ENCODE peak calls at places on chromosomes 7 and 10, in ten cellular contexts. V is CD8-positive, alpha-beta memory T cell; D is NCI-H1436; Q is Ammon's horn; O is T-helper 9 cell; L is germinal center; C is pancreas; K is ELR; U is cardiac muscle cell; X is naive thymus-derived CD4-positive, alpha-beta T cell. R is an unnamed sample.

GRCh38 chr7:11780267-11780666 is 51.7 kb downstream of the THSD7A start:
- DNase-seq in L (no peak), C (no peak), K (no peak), D (no peak), Q (no peak), U (no peak), O (no peak), V (no peak), X (no peak), R (no peak)

GRCh38 chr7:90178592-90179279 is 24.5 kb downstream of the STEAP1 start:
- DNase-seq in U (peak), V (no peak), Q (peak), L (no peak), O (no peak), D (no peak), K (peak), C (no peak), X (no peak), R (no peak)

GRCh38 chr7:151115121-151115835 is 29.0 kb downstream of the AGAP3 start:
- DNase-seq in O (no peak), D (no peak), C (no peak), Q (no peak), L (peak), V (peak), U (peak), K (peak), X (peak), R (peak)

GRCh38 chr10:102004376-102004775 is 51.6 kb downstream of the ARMH3 start:
- DNase-seq in U (peak), Q (peak), V (no peak), C (no peak), O (no peak), K (no peak), D (no peak), L (no peak), X (no peak), R (no peak)

GRCh38 chr10:118953598-118953997 is 75.9 kb upstream of the NANOS1 start:
- DNase-seq in K (no peak), V (no peak), U (no peak), C (no peak), D (no peak), O (no peak), Q (no peak), X (no peak), L (no peak), R (no peak)

GRCh38 chr7:45136106-45137060 is 21.2 kb upstream of the RAMP3 start:
- DNase-seq in V (peak), D (peak), U (peak), K (peak), L (peak), C (peak), Q (peak), O (peak), X (peak), R (peak)

GRCh38 chr10:130244928-130245495 is 108.8 kb downstream of the GLRX3 start:
- DNase-seq in C (no peak), Q (no peak), D (no peak), K (no peak), V (no peak), O (no peak), X (no peak), L (no peak), U (no peak), R (no peak)

GRCh38 chr10:18400201-18400910 is 251.0 kb downstream of the NSUN6 start:
- DNase-seq in U (no peak), X (peak), O (no peak), L (no peak), C (peak), Q (peak), D (peak), K (no peak), V (no peak), R (peak)

GRCh38 chr7:90629306-90629918 is 33.3 kb downstream of the CDK14 start:
- DNase-seq in V (no peak), Q (peak), O (no peak), X (peak), C (no peak), L (peak), K (peak), D (no peak), U (peak), R (no peak)

GRCh38 chr10:95837783-95838182 is 70.0 kb upstream of the CC2D2B start:
- DNase-seq in L (peak), O (no peak), K (no peak), Q (peak), X (no peak), D (no peak), V (no peak), U (no peak), C (no peak), R (no peak)

GRCh38 chr7:132112632-132113031 is 463.6 kb downstream of the PLXNA4 start:
- DNase-seq in U (no peak), K (no peak), C (no peak), V (no peak), O (no peak), Q (peak), L (no peak), X (no peak), D (no peak), R (no peak)

GRCh38 chr10:72379062-72379461 is 24.3 kb upstream of the DNAJB12 start:
- DNase-seq in X (no peak), D (no peak), V (no peak), O (no peak), C (no peak), U (no peak), Q (no peak), L (no peak), K (no peak), R (no peak)

GRCh38 chr7:110943686-110944350 is 147.1 kb upstream of the LRRN3 start:
- DNase-seq in U (no peak), V (no peak), K (no peak), Q (peak), C (no peak), L (no peak), X (no peak), O (no peak), D (no peak), R (no peak)

GRCh38 chr10:98029149-98030092 is 1.0 kb downstream of the CRTAC1 start:
- DNase-seq in K (no peak), V (no peak), O (no peak), X (no peak), D (peak), U (no peak), L (no peak), Q (no peak), C (no peak), R (peak)

GRCh38 chr10:125120046-125120710 is 40.2 kb downstream of the CTBP2 start:
- DNase-seq in D (no peak), O (no peak), U (peak), L (no peak), X (no peak), K (peak), C (no peak), Q (no peak), V (no peak), R (peak)

GRCh38 chr7:38070718-38071117 is 107.3 kb upstream of the STARD3NL start:
- DNase-seq in D (no peak), X (no peak), C (no peak), O (no peak), U (peak), Q (peak), L (no peak), K (no peak), V (no peak), R (peak)

GRCh38 chr7:99626661-99627060 is 9.9 kb downstream of the ZSCAN25 start:
- DNase-seq in O (no peak), V (no peak), D (no peak), C (no peak), K (no peak), L (no peak), U (no peak), Q (no peak), X (no peak), R (no peak)

GRCh38 chr10:69375307-69376151 is 41.2 kb downstream of the TACR2 start:
- DNase-seq in K (no peak), U (peak), C (peak), X (no peak), V (no peak), O (no peak), L (no peak), Q (peak), D (no peak), R (peak)

GRCh38 chr10:31745612-31746376 is 182.8 kb downstream of the ARHGAP12 start:
- DNase-seq in C (no peak), U (peak), D (no peak), V (no peak), L (no peak), Q (no peak), K (peak), X (no peak), O (no peak), R (no peak)

GRCh38 chr7:141585592-141586510 is 34.6 kb downstream of the AGK start:
- DNase-seq in V (no peak), O (no peak), C (no peak), U (peak), Q (no peak), X (no peak), K (peak), D (no peak), L (no peak), R (no peak)

GRCh38 chr10:30111340-30111980 is 52.1 kb upstream of the JCAD start:
- DNase-seq in X (no peak), D (no peak), O (no peak), K (peak), U (peak), V (no peak), L (no peak), C (no peak), Q (no peak), R (no peak)

GRCh38 chr7:107208563-107208962 is 39.8 kb downstream of the HBP1 start:
- DNase-seq in O (no peak), X (no peak), Q (no peak), K (no peak), L (no peak), C (no peak), U (no peak), V (no peak), D (no peak), R (peak)

GRCh38 chr7:43645699-43646226 is 62.9 kb downstream of the STK17A start:
- DNase-seq in U (no peak), K (no peak), Q (no peak), O (no peak), V (no peak), C (no peak), D (no peak), X (no peak), L (no peak), R (no peak)

GRCh38 chr10:19498348-19499290 is 317.6 kb upstream of the PLXDC2 start:
- DNase-seq in U (peak), O (no peak), Q (no peak), L (no peak), C (no peak), X (no peak), K (no peak), V (no peak), D (no peak), R (no peak)

GRCh38 chr7:54880326-54880989 is 121.4 kb upstream of the SEC61G start:
- DNase-seq in O (no peak), C (peak), Q (no peak), U (no peak), D (no peak), L (no peak), K (no peak), X (no peak), V (no peak), R (no peak)

GRCh38 chr7:39099146-39099545 is 121.4 kb downstream of the POU6F2 start:
- DNase-seq in C (no peak), K (no peak), V (no peak), Q (no peak), O (no peak), X (no peak), U (no peak), D (no peak), L (no peak), R (no peak)

GRCh38 chr7:2715341-2716231 is 27.6 kb downstream of the AMZ1 start:
- DNase-seq in Q (no peak), O (no peak), L (no peak), C (no peak), X (peak), V (peak), U (no peak), K (no peak), D (no peak), R (no peak)

GRCh38 chr10:74058071-74058470 is 60.2 kb downstream of the VCL start:
- DNase-seq in D (no peak), O (no peak), V (no peak), Q (no peak), L (no peak), C (peak), U (no peak), K (no peak), X (no peak), R (peak)

GRCh38 chr10:18737841-18738240 is 78.6 kb downstream of the ARL5B start:
- DNase-seq in L (no peak), O (no peak), X (no peak), K (peak), Q (no peak), U (peak), V (no peak), D (no peak), C (no peak), R (no peak)

GRCh38 chr7:72152171-72153131 is 259.7 kb downstream of the CALN1 start:
- DNase-seq in L (no peak), D (no peak), V (no peak), X (peak), Q (peak), K (no peak), O (no peak), C (peak), U (no peak), R (peak)

GRCh38 chr7:95684037-95684436 is 87.7 kb upstream of the PDK4 start:
- DNase-seq in L (no peak), C (no peak), D (no peak), O (no peak), V (no peak), X (no peak), K (peak), U (peak), Q (peak), R (no peak)

GRCh38 chr7:118288098-118288497 is 63.6 kb downstream of the ANKRD7 start:
- DNase-seq in L (no peak), X (peak), O (no peak), K (no peak), U (peak), V (peak), D (no peak), Q (no peak), C (no peak), R (no peak)

GRCh38 chr7:76231071-76231470 is 29.4 kb downstream of the SRRM3 start:
- DNase-seq in O (no peak), D (no peak), C (no peak), K (no peak), L (no peak), X (no peak), V (no peak), U (no peak), Q (no peak), R (peak)

GRCh38 chr10:127832456-127832855 is 60.3 kb downstream of the CLRN3 start:
- DNase-seq in X (no peak), C (no peak), V (no peak), K (no peak), U (peak), L (no peak), D (no peak), O (no peak), Q (no peak), R (no peak)

GRCh38 chr7:77199008-77199966 is at the start of gene FGL2:
- DNase-seq in K (peak), V (peak), C (no peak), U (peak), Q (peak), D (no peak), X (peak), L (peak), O (peak), R (no peak)

GRCh38 chr10:61951144-61951483 is 49.6 kb downstream of the ARID5B start:
- DNase-seq in C (no peak), V (no peak), K (no peak), Q (no peak), X (no peak), O (no peak), L (no peak), D (no peak), U (no peak), R (no peak)